ENCODE peak calls at places on chromosomes 13 and 19, in six cellular contexts. X is neural progenitor cell, S is astrocyte, B is GM23338, Z is H1, E is fibroblast of lung. I is an unnamed sample. For H3K4me1, the result is how much of the 10 kb centered on the place peaks cover.

GRCh38 chr13:110772091-110772984 is 58.8 kb downstream of the ING1 start:
- DNase-seq in B (no peak), X (no peak), Z (no peak), E (no peak), S (no peak), I (no peak)

GRCh38 chr19:47697863-47698609 is 15.2 kb upstream of the EHD2 start:
- DNase-seq in Z (peak), E (peak), X (peak), S (peak), B (peak), I (peak)

GRCh38 chr13:114128624-114129522 is 3.5 kb downstream of the RASA3 start:
- DNase-seq in X (no peak), S (peak), B (no peak), E (peak), Z (no peak), I (no peak)

GRCh38 chr13:32045537-32045936 is 14.0 kb downstream of the FRY start:
- DNase-seq in X (no peak), Z (no peak), B (no peak), S (no peak), E (no peak), I (no peak)

GRCh38 chr19:3095375-3096191 is 1.4 kb downstream of the GNA11 start:
- DNase-seq in S (no peak), B (peak), Z (peak), E (no peak), X (peak), I (peak)

GRCh38 chr19:6551607-6552450 is 21.0 kb downstream of the TNFSF9 start:
- DNase-seq in Z (peak), S (peak), E (peak), B (peak), X (peak), I (no peak)

GRCh38 chr19:51686171-51686570 is 7.0 kb upstream of the SPACA6 start:
- DNase-seq in X (no peak), S (no peak), E (no peak), Z (no peak), B (no peak), I (no peak)

GRCh38 chr13:44031555-44031954 is 151.9 kb downstream of the LACC1 start:
- DNase-seq in Z (no peak), X (no peak), B (peak), S (no peak), E (no peak), I (no peak)

GRCh38 chr19:17076539-17076919 is 952 bp downstream of the MYO9B start:
- DNase-seq in X (peak), E (no peak), B (peak), Z (no peak), S (no peak), I (no peak)

GRCh38 chr13:40969169-40969901 is 49.8 kb downstream of the ELF1 start:
- DNase-seq in S (no peak), Z (no peak), E (no peak), B (no peak), X (no peak), I (no peak)
- H3K4me1 ChIP-seq in S (under half), Z (under half), E (under half), B (under half), X (under half), I (under half)

DNA sequence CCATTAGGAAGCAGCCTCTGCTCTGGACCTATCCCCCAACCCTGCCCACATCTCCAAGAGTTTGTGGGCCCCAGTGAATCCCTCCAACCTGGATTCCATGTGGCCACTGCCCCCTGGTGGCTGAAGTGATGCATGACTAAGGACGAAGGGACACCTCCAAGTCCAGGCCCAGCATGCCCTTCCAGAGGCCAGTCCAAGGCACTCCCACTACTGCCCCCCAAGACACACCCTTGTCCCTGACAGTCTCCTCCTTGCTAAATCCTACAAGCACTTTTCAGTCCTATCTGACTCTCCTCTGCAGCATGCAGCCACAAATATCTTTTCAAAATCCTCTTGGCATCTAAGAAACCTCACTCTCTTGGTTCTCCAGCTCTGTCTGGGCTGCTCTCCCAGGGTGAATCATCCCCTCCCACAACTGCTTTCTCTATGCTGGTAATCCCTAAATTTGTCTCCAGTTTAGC is 33.0 kb downstream of the DEDD2 start:
- DNase-seq in B (peak), X (peak), E (peak), S (peak), Z (peak), I (peak)
- H2AFZ ChIP-seq in B (no peak), X (no peak), E (no peak), S (peak), Z (no peak), I (no peak)

DNA sequence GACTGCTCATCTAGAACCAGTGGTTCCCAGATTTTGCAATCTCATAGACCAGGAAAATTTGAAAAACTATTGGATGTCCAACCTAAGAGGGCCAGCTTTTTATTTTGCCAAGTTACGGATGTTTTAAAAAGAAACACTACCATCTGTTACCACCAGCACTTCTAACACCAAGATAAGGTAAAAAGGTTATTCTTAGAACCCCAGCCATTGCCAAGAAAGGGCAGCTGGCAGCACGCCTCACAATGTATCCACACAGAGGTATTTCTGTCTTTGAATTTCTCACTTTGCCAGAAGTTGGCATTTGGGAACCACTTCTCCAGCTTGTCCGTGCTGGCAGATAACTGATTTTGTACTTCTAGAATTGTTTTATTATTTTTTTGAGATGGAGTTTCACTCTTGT is 28.7 kb downstream of the CAPN12 start:
- DNase-seq in X (no peak), E (no peak), B (no peak), Z (no peak), S (no peak), I (no peak)
- H3K4me1 ChIP-seq in X (under half), E (under half), B (under half), Z (under half), S (under half), I (under half)

DNA sequence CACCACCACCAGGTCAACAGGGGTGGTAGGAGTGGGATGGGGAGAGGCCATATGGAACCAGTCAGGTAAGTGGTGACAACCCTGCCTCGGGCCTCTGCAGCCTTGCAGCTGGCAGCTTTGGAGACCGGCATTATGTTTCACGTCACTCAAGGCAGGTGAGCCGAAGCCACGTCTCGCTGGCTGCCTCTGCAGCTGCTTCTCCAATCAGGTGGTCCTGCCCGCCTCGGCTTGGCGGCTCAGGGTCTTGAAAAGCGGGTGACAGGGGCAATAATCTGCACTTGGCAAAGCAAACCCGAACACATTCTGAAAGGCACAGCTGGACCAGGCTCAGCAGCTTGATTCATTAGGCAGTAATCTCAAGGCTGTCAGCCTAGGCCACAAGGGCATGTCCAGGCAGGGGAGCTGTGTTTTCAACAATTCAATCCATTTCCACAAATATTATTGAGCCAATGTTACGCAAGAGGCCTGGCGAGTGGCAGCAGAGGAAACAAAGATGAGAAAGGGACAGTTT is 77.4 kb upstream of the PCDH8 start:
- DNase-seq in Z (no peak), X (no peak), B (no peak), S (no peak), E (no peak), I (no peak)
- H2AFZ ChIP-seq in Z (no peak), X (no peak), B (peak), S (no peak), E (no peak), I (peak)

GRCh38 chr19:18320865-18321728 is 1.8 kb downstream of the LSM4 start:
- DNase-seq in B (no peak), X (no peak), Z (no peak), E (no peak), S (no peak), I (no peak)

GRCh38 chr19:18322318-18322758 is 538 bp downstream of the LSM4 start:
- DNase-seq in X (peak), Z (no peak), B (peak), E (peak), S (peak), I (no peak)

GRCh38 chr19:18322759-18323460 is at the start of gene LSM4:
- DNase-seq in X (peak), S (peak), B (peak), E (peak), Z (peak), I (peak)

GRCh38 chr19:18319591-18320135 is 3.2 kb downstream of the LSM4 start:
- DNase-seq in Z (no peak), B (no peak), X (no peak), E (no peak), S (no peak), I (no peak)

GRCh38 chr19:18321729-18322091 is 1.2 kb downstream of the LSM4 start:
- DNase-seq in E (no peak), X (no peak), S (no peak), Z (no peak), B (no peak), I (no peak)
- H3K4me1 ChIP-seq in E (under half), X (under half), S (under half), Z (under half), B (under half), I (under half)

GRCh38 chr13:30870049-30870884 is 35.8 kb upstream of the MEDAG start:
- DNase-seq in S (peak), Z (peak), E (peak), X (peak), B (peak), I (peak)
- H2AFZ ChIP-seq in S (peak), Z (no peak), E (peak), X (no peak), B (no peak), I (peak)